ENCODE peak calls at places on chromosomes 11 and 22, in nine cellular contexts. One of them, this sample, is unnamed.

GRCh38 chr11:83006877-83007330 is 64.8 kb downstream of the RAB30 start:
- DNase-seq in naive thymus-derived CD8-positive, alpha-beta T cell: no peak
- DNase-seq in H4: no peak
- DNase-seq in lung microvascular endothelial cell: no peak
- DNase-seq in HFFc6: no peak
- DNase-seq in Caco-2: no peak
- DNase-seq in effector CD8-positive, alpha-beta T cell: no peak
- DNase-seq in neuronal stem cell: no peak
- DNase-seq in endodermal cell: no peak
- DNase-seq in this sample: no peak

GRCh38 chr11:103297900-103298299 is 188.7 kb downstream of the DYNC2H1 start:
- DNase-seq in naive thymus-derived CD8-positive, alpha-beta T cell: no peak
- DNase-seq in H4: no peak
- DNase-seq in lung microvascular endothelial cell: no peak
- DNase-seq in HFFc6: no peak
- DNase-seq in Caco-2: no peak
- DNase-seq in effector CD8-positive, alpha-beta T cell: no peak
- DNase-seq in neuronal stem cell: no peak
- DNase-seq in endodermal cell: no peak
- DNase-seq in this sample: no peak

GRCh38 chr11:44949160-44950035 is 1.3 kb downstream of the TP53I11 start:
- DNase-seq in naive thymus-derived CD8-positive, alpha-beta T cell: peak
- DNase-seq in H4: no peak
- DNase-seq in lung microvascular endothelial cell: no peak
- DNase-seq in HFFc6: no peak
- DNase-seq in Caco-2: no peak
- DNase-seq in effector CD8-positive, alpha-beta T cell: no peak
- DNase-seq in neuronal stem cell: peak
- DNase-seq in endodermal cell: peak
- DNase-seq in this sample: peak

GRCh38 chr11:10866893-10867331 is 9.1 kb upstream of the ZBED5 start:
- DNase-seq in naive thymus-derived CD8-positive, alpha-beta T cell: no peak
- DNase-seq in H4: no peak
- DNase-seq in lung microvascular endothelial cell: no peak
- DNase-seq in HFFc6: peak
- DNase-seq in Caco-2: no peak
- DNase-seq in effector CD8-positive, alpha-beta T cell: no peak
- DNase-seq in neuronal stem cell: no peak
- DNase-seq in endodermal cell: no peak
- DNase-seq in this sample: no peak

GRCh38 chr22:46054091-46054877 is 77.3 kb upstream of the WNT7B start:
- DNase-seq in naive thymus-derived CD8-positive, alpha-beta T cell: peak
- DNase-seq in H4: peak
- DNase-seq in lung microvascular endothelial cell: peak
- DNase-seq in HFFc6: peak
- DNase-seq in Caco-2: no peak
- DNase-seq in effector CD8-positive, alpha-beta T cell: peak
- DNase-seq in neuronal stem cell: no peak
- DNase-seq in endodermal cell: peak
- DNase-seq in this sample: peak

GRCh38 chr11:114179234-114179941 is 116.8 kb upstream of the NNMT start:
- DNase-seq in naive thymus-derived CD8-positive, alpha-beta T cell: no peak
- DNase-seq in H4: no peak
- DNase-seq in lung microvascular endothelial cell: peak
- DNase-seq in HFFc6: no peak
- DNase-seq in Caco-2: peak
- DNase-seq in effector CD8-positive, alpha-beta T cell: no peak
- DNase-seq in neuronal stem cell: no peak
- DNase-seq in endodermal cell: no peak
- DNase-seq in this sample: no peak

GRCh38 chr11:9607511-9607899 is 34.0 kb downstream of the WEE1 start:
- DNase-seq in naive thymus-derived CD8-positive, alpha-beta T cell: no peak
- DNase-seq in H4: no peak
- DNase-seq in lung microvascular endothelial cell: no peak
- DNase-seq in HFFc6: no peak
- DNase-seq in Caco-2: peak
- DNase-seq in effector CD8-positive, alpha-beta T cell: no peak
- DNase-seq in neuronal stem cell: no peak
- DNase-seq in endodermal cell: peak
- DNase-seq in this sample: no peak

GRCh38 chr11:58622344-58622743 is at the start of gene CNTF:
- DNase-seq in naive thymus-derived CD8-positive, alpha-beta T cell: no peak
- DNase-seq in H4: no peak
- DNase-seq in lung microvascular endothelial cell: no peak
- DNase-seq in HFFc6: peak
- DNase-seq in Caco-2: no peak
- DNase-seq in effector CD8-positive, alpha-beta T cell: no peak
- DNase-seq in neuronal stem cell: no peak
- DNase-seq in endodermal cell: no peak
- DNase-seq in this sample: peak

GRCh38 chr11:117143390-117143789 is 697 bp upstream of the PAFAH1B2 start:
- DNase-seq in naive thymus-derived CD8-positive, alpha-beta T cell: no peak
- DNase-seq in H4: peak
- DNase-seq in lung microvascular endothelial cell: no peak
- DNase-seq in HFFc6: no peak
- DNase-seq in Caco-2: peak
- DNase-seq in effector CD8-positive, alpha-beta T cell: no peak
- DNase-seq in neuronal stem cell: peak
- DNase-seq in endodermal cell: peak
- DNase-seq in this sample: peak

GRCh38 chr11:91955206-91955605 is 269.4 kb upstream of the FAT3 start:
- DNase-seq in naive thymus-derived CD8-positive, alpha-beta T cell: no peak
- DNase-seq in H4: no peak
- DNase-seq in lung microvascular endothelial cell: no peak
- DNase-seq in HFFc6: no peak
- DNase-seq in Caco-2: no peak
- DNase-seq in effector CD8-positive, alpha-beta T cell: no peak
- DNase-seq in neuronal stem cell: no peak
- DNase-seq in endodermal cell: no peak
- DNase-seq in this sample: no peak

GRCh38 chr11:73425118-73425517 is 48.9 kb downstream of the RELT start:
- DNase-seq in naive thymus-derived CD8-positive, alpha-beta T cell: no peak
- DNase-seq in H4: no peak
- DNase-seq in lung microvascular endothelial cell: no peak
- DNase-seq in HFFc6: no peak
- DNase-seq in Caco-2: no peak
- DNase-seq in effector CD8-positive, alpha-beta T cell: no peak
- DNase-seq in neuronal stem cell: no peak
- DNase-seq in endodermal cell: no peak
- DNase-seq in this sample: no peak

GRCh38 chr22:29083576-29084566 is 11.0 kb downstream of the KREMEN1 start:
- DNase-seq in naive thymus-derived CD8-positive, alpha-beta T cell: no peak
- DNase-seq in H4: peak
- DNase-seq in lung microvascular endothelial cell: no peak
- DNase-seq in HFFc6: peak
- DNase-seq in Caco-2: no peak
- DNase-seq in effector CD8-positive, alpha-beta T cell: no peak
- DNase-seq in neuronal stem cell: no peak
- DNase-seq in endodermal cell: no peak
- DNase-seq in this sample: no peak

GRCh38 chr11:61890536-61891330 is 612 bp downstream of the FADS3 start:
- DNase-seq in naive thymus-derived CD8-positive, alpha-beta T cell: peak
- DNase-seq in H4: peak
- DNase-seq in lung microvascular endothelial cell: peak
- DNase-seq in HFFc6: peak
- DNase-seq in Caco-2: peak
- DNase-seq in effector CD8-positive, alpha-beta T cell: no peak
- DNase-seq in neuronal stem cell: no peak
- DNase-seq in endodermal cell: peak
- DNase-seq in this sample: no peak

GRCh38 chr22:49704345-49705215 is 123.1 kb downstream of the BRD1 start:
- DNase-seq in naive thymus-derived CD8-positive, alpha-beta T cell: no peak
- DNase-seq in H4: no peak
- DNase-seq in lung microvascular endothelial cell: no peak
- DNase-seq in HFFc6: no peak
- DNase-seq in Caco-2: no peak
- DNase-seq in effector CD8-positive, alpha-beta T cell: no peak
- DNase-seq in neuronal stem cell: no peak
- DNase-seq in endodermal cell: peak
- DNase-seq in this sample: no peak

GRCh38 chr11:44596541-44597276 is 31.2 kb downstream of the CD82 start:
- DNase-seq in naive thymus-derived CD8-positive, alpha-beta T cell: peak
- DNase-seq in H4: no peak
- DNase-seq in lung microvascular endothelial cell: no peak
- DNase-seq in HFFc6: no peak
- DNase-seq in Caco-2: no peak
- DNase-seq in effector CD8-positive, alpha-beta T cell: peak
- DNase-seq in neuronal stem cell: no peak
- DNase-seq in endodermal cell: peak
- DNase-seq in this sample: no peak

GRCh38 chr22:29907753-29908515 is 25.0 kb downstream of the MTMR3 start:
- DNase-seq in naive thymus-derived CD8-positive, alpha-beta T cell: no peak
- DNase-seq in H4: peak
- DNase-seq in lung microvascular endothelial cell: peak
- DNase-seq in HFFc6: peak
- DNase-seq in Caco-2: peak
- DNase-seq in effector CD8-positive, alpha-beta T cell: no peak
- DNase-seq in neuronal stem cell: no peak
- DNase-seq in endodermal cell: no peak
- DNase-seq in this sample: peak

GRCh38 chr11:70582886-70583641 is 184.7 kb downstream of the CTTN start:
- DNase-seq in naive thymus-derived CD8-positive, alpha-beta T cell: no peak
- DNase-seq in H4: no peak
- DNase-seq in lung microvascular endothelial cell: no peak
- DNase-seq in HFFc6: no peak
- DNase-seq in Caco-2: no peak
- DNase-seq in effector CD8-positive, alpha-beta T cell: no peak
- DNase-seq in neuronal stem cell: no peak
- DNase-seq in endodermal cell: no peak
- DNase-seq in this sample: no peak

GRCh38 chr22:21738966-21739365 is 3.4 kb upstream of the YPEL1 start:
- DNase-seq in naive thymus-derived CD8-positive, alpha-beta T cell: no peak
- DNase-seq in H4: no peak
- DNase-seq in lung microvascular endothelial cell: no peak
- DNase-seq in HFFc6: no peak
- DNase-seq in Caco-2: no peak
- DNase-seq in effector CD8-positive, alpha-beta T cell: no peak
- DNase-seq in neuronal stem cell: no peak
- DNase-seq in endodermal cell: no peak
- DNase-seq in this sample: no peak

GRCh38 chr22:41092847-41093371 is 517 bp downstream of the EP300 start:
- DNase-seq in naive thymus-derived CD8-positive, alpha-beta T cell: peak
- DNase-seq in H4: no peak
- DNase-seq in lung microvascular endothelial cell: peak
- DNase-seq in HFFc6: peak
- DNase-seq in Caco-2: peak
- DNase-seq in effector CD8-positive, alpha-beta T cell: no peak
- DNase-seq in neuronal stem cell: no peak
- DNase-seq in endodermal cell: peak
- DNase-seq in this sample: peak

GRCh38 chr11:86101941-86102407 is 33.1 kb upstream of the PICALM start:
- DNase-seq in naive thymus-derived CD8-positive, alpha-beta T cell: no peak
- DNase-seq in H4: no peak
- DNase-seq in lung microvascular endothelial cell: no peak
- DNase-seq in HFFc6: peak
- DNase-seq in Caco-2: no peak
- DNase-seq in effector CD8-positive, alpha-beta T cell: no peak
- DNase-seq in neuronal stem cell: no peak
- DNase-seq in endodermal cell: no peak
- DNase-seq in this sample: no peak

GRCh38 chr11:129973809-129974208 is 28.8 kb downstream of the PRDM10 start:
- DNase-seq in naive thymus-derived CD8-positive, alpha-beta T cell: no peak
- DNase-seq in H4: no peak
- DNase-seq in lung microvascular endothelial cell: no peak
- DNase-seq in HFFc6: no peak
- DNase-seq in Caco-2: peak
- DNase-seq in effector CD8-positive, alpha-beta T cell: no peak
- DNase-seq in neuronal stem cell: no peak
- DNase-seq in endodermal cell: peak
- DNase-seq in this sample: no peak

GRCh38 chr22:17105143-17106129 is 15.7 kb downstream of the TMEM121B start:
- DNase-seq in naive thymus-derived CD8-positive, alpha-beta T cell: no peak
- DNase-seq in H4: no peak
- DNase-seq in lung microvascular endothelial cell: no peak
- DNase-seq in HFFc6: no peak
- DNase-seq in Caco-2: no peak
- DNase-seq in effector CD8-positive, alpha-beta T cell: no peak
- DNase-seq in neuronal stem cell: no peak
- DNase-seq in endodermal cell: no peak
- DNase-seq in this sample: no peak

GRCh38 chr11:110349109-110349996 is 52.9 kb upstream of the RDX start:
- DNase-seq in naive thymus-derived CD8-positive, alpha-beta T cell: no peak
- DNase-seq in H4: no peak
- DNase-seq in lung microvascular endothelial cell: no peak
- DNase-seq in HFFc6: no peak
- DNase-seq in Caco-2: no peak
- DNase-seq in effector CD8-positive, alpha-beta T cell: no peak
- DNase-seq in neuronal stem cell: no peak
- DNase-seq in endodermal cell: no peak
- DNase-seq in this sample: peak

GRCh38 chr11:75673977-75674582 is 5.2 kb upstream of the MAP6 start:
- DNase-seq in naive thymus-derived CD8-positive, alpha-beta T cell: no peak
- DNase-seq in H4: peak
- DNase-seq in lung microvascular endothelial cell: peak
- DNase-seq in HFFc6: peak
- DNase-seq in Caco-2: peak
- DNase-seq in effector CD8-positive, alpha-beta T cell: no peak
- DNase-seq in neuronal stem cell: no peak
- DNase-seq in endodermal cell: no peak
- DNase-seq in this sample: peak

GRCh38 chr22:36010090-36010489 is 18.5 kb downstream of the RBFOX2 start:
- DNase-seq in naive thymus-derived CD8-positive, alpha-beta T cell: no peak
- DNase-seq in H4: no peak
- DNase-seq in lung microvascular endothelial cell: no peak
- DNase-seq in HFFc6: no peak
- DNase-seq in Caco-2: no peak
- DNase-seq in effector CD8-positive, alpha-beta T cell: no peak
- DNase-seq in neuronal stem cell: peak
- DNase-seq in endodermal cell: peak
- DNase-seq in this sample: no peak

GRCh38 chr22:48376936-48377335 is 1450.7 kb downstream of the BRD1 start:
- DNase-seq in naive thymus-derived CD8-positive, alpha-beta T cell: no peak
- DNase-seq in H4: no peak
- DNase-seq in lung microvascular endothelial cell: no peak
- DNase-seq in HFFc6: no peak
- DNase-seq in Caco-2: no peak
- DNase-seq in effector CD8-positive, alpha-beta T cell: no peak
- DNase-seq in neuronal stem cell: no peak
- DNase-seq in endodermal cell: peak
- DNase-seq in this sample: no peak

GRCh38 chr22:31140746-31141145 is 438 bp upstream of the PLA2G3 start:
- DNase-seq in naive thymus-derived CD8-positive, alpha-beta T cell: no peak
- DNase-seq in H4: no peak
- DNase-seq in lung microvascular endothelial cell: no peak
- DNase-seq in HFFc6: no peak
- DNase-seq in Caco-2: no peak
- DNase-seq in effector CD8-positive, alpha-beta T cell: no peak
- DNase-seq in neuronal stem cell: no peak
- DNase-seq in endodermal cell: no peak
- DNase-seq in this sample: no peak

GRCh38 chr11:99068832-99069231 is 48.1 kb downstream of the CNTN5 start:
- DNase-seq in naive thymus-derived CD8-positive, alpha-beta T cell: no peak
- DNase-seq in H4: peak
- DNase-seq in lung microvascular endothelial cell: no peak
- DNase-seq in HFFc6: no peak
- DNase-seq in Caco-2: no peak
- DNase-seq in effector CD8-positive, alpha-beta T cell: no peak
- DNase-seq in neuronal stem cell: no peak
- DNase-seq in endodermal cell: no peak
- DNase-seq in this sample: no peak

GRCh38 chr11:1298695-1299492 is 10.5 kb downstream of the TOLLIP start:
- DNase-seq in naive thymus-derived CD8-positive, alpha-beta T cell: no peak
- DNase-seq in H4: peak
- DNase-seq in lung microvascular endothelial cell: no peak
- DNase-seq in HFFc6: no peak
- DNase-seq in Caco-2: peak
- DNase-seq in effector CD8-positive, alpha-beta T cell: no peak
- DNase-seq in neuronal stem cell: no peak
- DNase-seq in endodermal cell: peak
- DNase-seq in this sample: peak

GRCh38 chr11:85438328-85438727 is 188.8 kb downstream of the DLG2 start:
- DNase-seq in naive thymus-derived CD8-positive, alpha-beta T cell: no peak
- DNase-seq in H4: no peak
- DNase-seq in lung microvascular endothelial cell: no peak
- DNase-seq in HFFc6: no peak
- DNase-seq in Caco-2: no peak
- DNase-seq in effector CD8-positive, alpha-beta T cell: no peak
- DNase-seq in neuronal stem cell: no peak
- DNase-seq in endodermal cell: no peak
- DNase-seq in this sample: no peak

GRCh38 chr22:24685804-24686203 is 82.8 kb downstream of the GGT1 start:
- DNase-seq in naive thymus-derived CD8-positive, alpha-beta T cell: no peak
- DNase-seq in H4: no peak
- DNase-seq in lung microvascular endothelial cell: peak
- DNase-seq in HFFc6: no peak
- DNase-seq in Caco-2: no peak
- DNase-seq in effector CD8-positive, alpha-beta T cell: no peak
- DNase-seq in neuronal stem cell: peak
- DNase-seq in endodermal cell: peak
- DNase-seq in this sample: no peak

This sample was measured in A673.